ENCODE peak calls at places on chromosomes 11 and 22, in eight cellular contexts. F is HFFc6; Q is stimulated activated CD8-positive, alpha-beta memory T cell treated with anti-CD3 and anti-CD28 coated beads, Interleukin-15, amount 100 ng/mL, for 1 hour; D is stomach; V is mucosa of descending colon; H is GM04504; J is astrocyte of the spinal cord; T is IMR-90. O is an unnamed sample.

GRCh38 chr11:126363706-126364245 is 8.3 kb downstream of the ST3GAL4 start:
- DNase-seq in F (no peak), Q (no peak), D (no peak), V (no peak), H (no peak), J (no peak), T (no peak), O (no peak)

GRCh38 chr22:43829904-43830851 is 18.1 kb upstream of the EFCAB6 start:
- DNase-seq in F (no peak), Q (no peak), D (no peak), V (no peak), H (peak), J (peak), T (peak), O (peak)

GRCh38 chr11:36684840-36685800 is 87.1 kb upstream of the RAG2 start:
- DNase-seq in F (no peak), Q (peak), D (no peak), V (no peak), H (no peak), J (no peak), T (no peak), O (no peak)

GRCh38 chr11:60095477-60096120 is 7.1 kb downstream of the MS4A2 start:
- DNase-seq in F (no peak), Q (no peak), D (no peak), V (no peak), H (no peak), J (no peak), T (no peak), O (no peak)

GRCh38 chr11:124763156-124763947 is 1.3 kb upstream of the ESAM start:
- DNase-seq in F (peak), Q (peak), D (peak), V (peak), H (no peak), J (peak), T (peak), O (peak)

GRCh38 chr11:7971846-7972245 is 6.6 kb upstream of the NLRP10 start:
- DNase-seq in F (no peak), Q (no peak), D (no peak), V (no peak), H (no peak), J (no peak), T (no peak), O (peak)

GRCh38 chr22:46918197-46918596 is 155.7 kb downstream of the TBC1D22A start:
- DNase-seq in F (no peak), Q (no peak), D (no peak), V (no peak), H (no peak), J (no peak), T (no peak), O (no peak)

GRCh38 chr11:120180571-120181445 is 30.0 kb upstream of the OAF start:
- DNase-seq in F (peak), Q (no peak), D (peak), V (peak), H (no peak), J (peak), T (peak), O (peak)

GRCh38 chr22:36249160-36249559 is 3.8 kb upstream of the APOL1 start:
- DNase-seq in F (no peak), Q (no peak), D (no peak), V (no peak), H (no peak), J (no peak), T (no peak), O (no peak)

GRCh38 chr11:64437426-64437825 is 78.5 kb downstream of the RPS6KA4 start:
- DNase-seq in F (no peak), Q (no peak), D (no peak), V (no peak), H (no peak), J (no peak), T (no peak), O (no peak)

GRCh38 chr11:65445604-65446445 is 23.2 kb downstream of the NEAT1 start:
- DNase-seq in F (peak), Q (no peak), D (peak), V (no peak), H (peak), J (peak), T (peak), O (peak)

GRCh38 chr11:130209944-130210854 is 50.6 kb downstream of the ST14 start:
- DNase-seq in F (no peak), Q (no peak), D (peak), V (peak), H (no peak), J (no peak), T (no peak), O (no peak)

GRCh38 chr11:83157755-83158473 is 983 bp downstream of the PCF11 start:
- DNase-seq in F (peak), Q (peak), D (peak), V (peak), H (no peak), J (peak), T (peak), O (peak)

GRCh38 chr11:94613120-94613519 is 46.0 kb downstream of the PIWIL4 start:
- DNase-seq in F (no peak), Q (no peak), D (no peak), V (no peak), H (no peak), J (no peak), T (no peak), O (no peak)

GRCh38 chr11:109954534-109954933 is 138.7 kb upstream of the ZC3H12C start:
- DNase-seq in F (no peak), Q (no peak), D (no peak), V (no peak), H (no peak), J (no peak), T (no peak), O (no peak)

GRCh38 chr11:30433831-30434230 is 110.9 kb downstream of the ARL14EP start:
- DNase-seq in F (no peak), Q (no peak), D (no peak), V (no peak), H (no peak), J (no peak), T (no peak), O (no peak)

GRCh38 chr11:113664069-113664980 is 41.8 kb downstream of the TMPRSS5 start:
- DNase-seq in F (peak), Q (no peak), D (no peak), V (no peak), H (no peak), J (peak), T (peak), O (no peak)

GRCh38 chr11:102252339-102252891 is 64.9 kb upstream of the BIRC3 start:
- DNase-seq in F (peak), Q (no peak), D (no peak), V (no peak), H (no peak), J (no peak), T (peak), O (no peak)

GRCh38 chr22:37162221-37163095 is 12.7 kb upstream of the IL2RB start:
- DNase-seq in F (no peak), Q (peak), D (no peak), V (no peak), H (no peak), J (peak), T (no peak), O (no peak)

GRCh38 chr22:43740587-43741270 is 71.4 kb downstream of the EFCAB6 start:
- DNase-seq in F (no peak), Q (no peak), D (no peak), V (no peak), H (no peak), J (no peak), T (no peak), O (no peak)

GRCh38 chr22:48647606-48648515 is 1179.8 kb downstream of the BRD1 start:
- DNase-seq in F (no peak), Q (no peak), D (no peak), V (no peak), H (no peak), J (no peak), T (no peak), O (no peak)

GRCh38 chr11:81579339-81579738 is 1154.3 kb downstream of the FAM181B start:
- DNase-seq in F (no peak), Q (no peak), D (no peak), V (no peak), H (no peak), J (no peak), T (no peak), O (no peak)

GRCh38 chr22:50326225-50326958 is 420 bp downstream of the DENND6B start:
- DNase-seq in F (no peak), Q (no peak), D (no peak), V (no peak), H (no peak), J (no peak), T (no peak), O (no peak)

GRCh38 chr22:31272522-31273446 is 19.5 kb downstream of the PIK3IP1 start:
- DNase-seq in F (peak), Q (no peak), D (peak), V (peak), H (peak), J (peak), T (peak), O (peak)

GRCh38 chr11:2142762-2143202 is 3.6 kb upstream of the IGF2 start:
- DNase-seq in F (peak), Q (no peak), D (no peak), V (no peak), H (no peak), J (no peak), T (peak), O (peak)

GRCh38 chr11:19444231-19444630 is 203.5 kb upstream of the E2F8 start:
- DNase-seq in F (no peak), Q (no peak), D (no peak), V (no peak), H (peak), J (peak), T (peak), O (peak)

GRCh38 chr11:73087730-73088129 is 54.4 kb downstream of the FCHSD2 start:
- DNase-seq in F (peak), Q (no peak), D (no peak), V (no peak), H (no peak), J (no peak), T (peak), O (peak)

GRCh38 chr22:44455151-44455962 is 42.7 kb downstream of the RTL6 start:
- DNase-seq in F (no peak), Q (no peak), D (peak), V (no peak), H (no peak), J (no peak), T (no peak), O (no peak)

GRCh38 chr11:124602193-124602592 is 9.0 kb upstream of the PANX3 start:
- DNase-seq in F (peak), Q (no peak), D (no peak), V (no peak), H (peak), J (peak), T (peak), O (no peak)

GRCh38 chr22:26579331-26579886 is 10.5 kb downstream of the TPST2 start:
- DNase-seq in F (no peak), Q (peak), D (peak), V (peak), H (no peak), J (no peak), T (no peak), O (no peak)

GRCh38 chr11:96393753-96394348 is 4.0 kb downstream of the JRKL start:
- DNase-seq in F (peak), Q (no peak), D (no peak), V (no peak), H (peak), J (peak), T (peak), O (peak)

GRCh38 chr11:64894812-64895452 is 16.5 kb upstream of the EHD1 start:
- DNase-seq in F (no peak), Q (no peak), D (no peak), V (peak), H (no peak), J (no peak), T (no peak), O (no peak)

GRCh38 chr11:105718641-105719040 is 108.8 kb downstream of the GRIA4 start:
- DNase-seq in F (no peak), Q (no peak), D (no peak), V (no peak), H (no peak), J (peak), T (no peak), O (no peak)